ENCODE peak calls at places on chromosomes 4 and X, in four cellular contexts. I, J, O and P are unnamed samples.

GRCh38 chr4:8329859-8330761 is 60.6 kb downstream of the HTRA3 start:
- DNase-seq in I (no peak), J (no peak), O (no peak), P (peak; percentile 7)

GRCh38 chr4:79700356-79700755 is 292.3 kb upstream of the GK2 start:
- DNase-seq in I (no peak), J (no peak), O (no peak), P (no peak)

GRCh38 chrX:11970935-11971334 is 167.3 kb upstream of the FRMPD4 start:
- DNase-seq in I (no peak), J (no peak), O (no peak), P (no peak)

GRCh38 chrX:69158166-69159040 is 6.8 kb downstream of the PJA1 start:
- DNase-seq in I (peak; percentile 86), J (peak; percentile 59), O (no peak), P (no peak)

GRCh38 chr4:67087897-67088296 is 457.4 kb downstream of the CENPC start:
- DNase-seq in I (peak; percentile 67), J (peak; percentile 51), O (no peak), P (no peak)

GRCh38 chr4:140291259-140291658 is 82.2 kb upstream of the SCOC start:
- DNase-seq in I (no peak), J (no peak), O (no peak), P (no peak)

GRCh38 chr4:32226201-32226600 is 1506.0 kb downstream of the PCDH7 start:
- DNase-seq in I (no peak), J (no peak), O (no peak), P (no peak)

GRCh38 chrX:53683556-53684414 is 2.7 kb downstream of the HUWE1 start:
- DNase-seq in I (peak; percentile 95), J (peak; percentile 97), O (peak; percentile 86), P (peak; percentile 96)

GRCh38 chr4:123740236-123740635 is 343.6 kb downstream of the SPRY1 start:
- DNase-seq in I (no peak), J (no peak), O (no peak), P (no peak)

GRCh38 chrX:107842715-107843400 is 17.2 kb downstream of the MID2 start:
- DNase-seq in I (no peak), J (no peak), O (no peak), P (no peak)

DNA sequence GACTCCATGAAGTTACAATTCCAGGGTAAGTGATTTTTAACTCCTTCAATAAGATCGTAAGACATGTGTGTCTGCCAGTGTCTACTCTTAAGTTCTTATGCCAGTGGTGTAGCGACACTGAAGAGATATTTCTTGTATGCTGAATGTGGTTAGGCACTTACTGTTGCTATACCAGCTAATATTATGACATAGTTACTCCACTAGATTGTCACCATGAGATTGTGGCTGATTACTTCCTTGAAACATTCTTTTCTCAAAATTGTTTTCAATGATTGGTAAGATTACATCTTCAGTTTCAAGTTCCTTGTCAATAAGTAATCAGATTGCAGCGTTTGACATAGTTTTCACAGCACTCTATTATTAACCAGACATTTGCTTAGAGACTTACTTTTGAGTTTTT is 60.6 kb upstream of the PAGE5 start:
- DNase-seq in I (no peak), J (no peak), O (no peak), P (no peak)
- H3K4me3 ChIP-seq in I (no peak overlapping the region), J (no peak overlapping the region), O (no peak overlapping the region), P (no peak overlapping the region)

DNA sequence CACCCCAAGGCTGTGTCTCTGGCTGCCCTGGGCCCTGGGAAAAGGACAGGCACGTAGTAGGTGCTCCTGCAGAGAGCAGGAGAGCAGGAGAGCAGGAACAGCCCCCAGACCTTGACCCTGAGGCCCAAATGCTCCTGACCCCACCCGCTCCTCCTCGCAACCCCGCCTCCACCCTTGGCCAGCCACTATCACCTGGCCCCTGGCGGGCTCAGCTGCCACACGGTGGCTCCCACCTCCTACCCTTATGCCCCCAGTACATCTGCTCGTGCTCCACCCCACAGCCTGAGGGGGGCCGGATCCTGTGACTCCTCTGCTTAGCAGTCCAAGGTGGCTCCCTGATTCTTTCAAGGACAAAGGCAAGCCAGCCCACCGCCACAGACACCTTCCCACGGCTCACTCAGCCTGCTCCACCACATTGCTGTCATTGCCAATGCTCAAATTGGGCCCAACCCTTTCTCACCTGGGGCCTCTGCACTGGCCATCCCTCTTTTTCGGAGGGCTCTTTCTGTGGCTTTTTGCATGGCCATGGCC is 5.4 kb upstream of the HAUS7 start:
- DNase-seq in I (no peak), J (no peak), O (no peak), P (no peak)
- H3K27ac ChIP-seq in I (no peak overlapping the region), J (peak overlapping the region; percentile 95), O (no peak overlapping the region), P (peak overlapping the region; percentile 94)

DNA sequence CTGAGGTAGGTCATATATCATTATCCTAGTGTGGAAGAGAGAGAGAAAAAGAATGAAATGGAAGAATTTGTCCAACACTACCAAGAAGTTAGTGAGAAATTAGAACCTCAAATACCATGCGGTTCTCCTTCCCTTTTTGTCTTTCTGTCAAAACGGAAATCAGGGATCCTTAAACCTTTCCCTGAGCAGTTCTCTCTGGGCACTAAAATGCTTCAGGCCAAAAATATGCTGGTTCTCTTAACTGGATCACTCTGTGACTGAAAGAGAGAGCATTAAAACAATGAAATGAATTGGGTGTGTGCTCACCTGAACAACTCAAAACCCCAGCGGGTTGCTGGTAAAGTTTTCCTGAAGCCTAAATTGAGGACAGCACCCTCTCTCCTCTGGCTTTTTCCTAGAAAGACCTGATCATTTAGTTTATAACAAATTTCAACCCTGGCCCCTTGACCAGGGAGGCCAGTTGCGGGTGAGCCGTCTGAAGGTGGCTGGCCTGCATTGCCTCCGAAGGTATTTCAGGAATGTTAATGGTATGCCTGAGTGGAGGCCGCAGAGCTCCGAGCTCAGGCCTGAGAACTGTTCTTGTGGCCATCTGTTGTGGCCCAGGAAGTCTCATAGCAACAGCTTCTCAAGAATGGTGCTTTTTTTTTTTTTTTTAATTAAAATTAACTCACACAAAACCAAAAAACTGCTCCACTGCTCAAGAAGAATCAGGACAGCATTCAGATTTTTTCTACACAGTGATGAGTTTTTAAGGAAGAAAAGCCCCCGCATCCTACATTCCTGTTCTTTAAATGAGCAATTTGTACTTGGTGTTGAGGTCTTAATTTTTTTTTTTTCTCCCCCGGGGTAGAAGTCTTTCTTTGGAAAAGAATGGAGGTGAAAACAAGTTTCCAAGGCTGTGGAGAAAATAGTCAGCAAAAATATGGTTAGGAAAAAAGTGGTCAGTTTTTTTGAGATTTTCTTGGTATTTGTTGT is 155.1 kb downstream of the SHROOM3 start:
- DNase-seq in I (peak; percentile 47), J (peak; percentile 77), O (no peak), P (peak; percentile 89)
- H3K4me3 ChIP-seq in I (no peak overlapping the region), J (peak overlapping the region; percentile 12), O (no peak overlapping the region), P (peak overlapping the region; percentile 28)

GRCh38 chrX:38431525-38431924 is 79.1 kb downstream of the OTC start:
- DNase-seq in I (peak; percentile 17), J (no peak), O (no peak), P (no peak)

GRCh38 chrX:38426785-38427184 is 74.4 kb downstream of the OTC start:
- DNase-seq in I (peak; percentile 20), J (peak; percentile 11), O (no peak), P (no peak)
- H3K27ac ChIP-seq in I (no peak overlapping the region), J (no peak overlapping the region), O (no peak overlapping the region), P (no peak overlapping the region)

DNA sequence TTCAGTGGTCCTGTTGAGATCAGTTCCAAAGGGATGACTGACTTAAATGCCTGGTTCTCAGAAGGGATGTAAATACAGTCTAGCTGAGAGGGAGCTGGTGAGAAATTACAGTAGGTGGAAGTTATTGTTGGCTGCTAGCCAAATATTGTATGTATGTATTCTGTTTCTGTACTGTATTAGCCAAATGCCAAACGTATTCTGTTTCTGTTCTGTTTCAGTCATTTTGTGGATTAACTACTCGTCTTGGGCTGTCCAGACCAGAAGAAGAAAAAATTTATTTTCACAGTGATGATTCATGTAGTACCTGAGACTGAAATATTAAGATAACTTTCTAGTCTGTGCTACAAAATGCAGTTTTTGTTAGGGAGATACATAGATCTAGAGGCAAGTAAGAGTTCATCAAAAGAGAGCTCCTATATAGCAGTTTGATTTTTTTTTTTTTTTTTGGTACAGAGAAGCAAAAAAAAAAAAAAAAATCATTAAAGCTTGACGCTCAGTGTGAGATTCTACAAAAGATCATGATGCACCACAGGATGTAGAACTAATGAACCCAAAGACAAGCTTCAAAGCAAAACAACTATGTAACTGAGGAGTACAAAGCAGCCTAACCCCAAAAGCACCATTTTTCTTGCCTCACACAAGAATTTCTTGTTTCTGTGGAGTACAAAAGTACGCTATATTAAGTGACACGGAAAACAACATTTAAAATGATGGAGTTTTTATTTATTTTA is 54.8 kb downstream of the CASP6 start:
- DNase-seq in I (no peak), J (no peak), O (no peak), P (no peak)
- H3K4me3 ChIP-seq in I (no peak overlapping the region), J (no peak overlapping the region), O (peak overlapping the region; percentile 41), P (no peak overlapping the region)

GRCh38 chr4:176107695-176108094 is 42.1 kb downstream of the WDR17 start:
- DNase-seq in I (no peak), J (no peak), O (no peak), P (no peak)

GRCh38 chr4:176099314-176099713 is 33.7 kb downstream of the WDR17 start:
- DNase-seq in I (no peak), J (no peak), O (no peak), P (no peak)

GRCh38 chr4:176102414-176102813 is 36.8 kb downstream of the WDR17 start:
- DNase-seq in I (no peak), J (no peak), O (no peak), P (no peak)
- H3K27ac ChIP-seq in I (no peak overlapping the region), J (no peak overlapping the region), O (no peak overlapping the region), P (no peak overlapping the region)